ENCODE peak calls at places on chromosome 2, in eight cellular contexts. O is HCT116, H is uterus, P is right atrium auricular region, F is body of pancreas, N is psoas muscle, S is breast epithelium, V is BE2C. K is an unnamed sample.
A peak's percentile ranks its signal among the peaks of the same experiment; 100 is the strongest.

GRCh38 chr2:146239392-146240135 is 1605.3 kb upstream of the ACVR2A start:
- DNase-seq in O (no peak), H (no peak), P (no peak), F (no peak), N (no peak), S (no peak), V (no peak), K (no peak)

GRCh38 chr2:174773191-174773590 is 8.9 kb upstream of the CHRNA1 start:
- DNase-seq in O (no peak), H (no peak), P (no peak), F (no peak), N (no peak), S (no peak), V (no peak), K (no peak)

GRCh38 chr2:130332271-130333073 is 10.2 kb upstream of the IMP4 start:
- DNase-seq in O (peak; percentile 53), H (peak; percentile 82), P (peak; percentile 82), F (peak; percentile 70), N (peak; percentile 78), S (peak; percentile 42), V (peak; percentile 78), K (peak; percentile 21)

GRCh38 chr2:78553866-78554647 is 471.4 kb upstream of the REG3G start:
- DNase-seq in O (no peak), H (no peak), P (no peak), F (no peak), N (no peak), S (no peak), V (peak; percentile 60), K (no peak)

GRCh38 chr2:32484907-32485306 is 128.1 kb downstream of the BIRC6 start:
- DNase-seq in O (peak; percentile 15), H (no peak), P (no peak), F (no peak), N (no peak), S (no peak), V (no peak), K (peak; percentile 58)

GRCh38 chr2:85398426-85399182 is 11.6 kb downstream of the CAPG start:
- DNase-seq in O (no peak), H (no peak), P (no peak), F (peak; percentile 8), N (no peak), S (no peak), V (no peak), K (no peak)

GRCh38 chr2:120318626-120319025 is 27.3 kb upstream of the INHBB start:
- DNase-seq in O (no peak), H (peak; percentile 40), P (peak; percentile 67), F (no peak), N (peak; percentile 51), S (no peak), V (peak; percentile 30), K (no peak)

GRCh38 chr2:23199115-23199918 is 185.7 kb upstream of the KLHL29 start:
- DNase-seq in O (peak; percentile 24), H (no peak), P (no peak), F (no peak), N (no peak), S (no peak), V (peak; percentile 42), K (no peak)

GRCh38 chr2:127671557-127672302 is 3.6 kb downstream of the LIMS2 start:
- DNase-seq in O (no peak), H (no peak), P (peak; percentile 53), F (no peak), N (no peak), S (no peak), V (no peak), K (no peak)

GRCh38 chr2:231463698-231464575 is at the start of gene NCL:
- DNase-seq in O (peak; percentile 54), H (peak; percentile 82), P (no peak), F (peak; percentile 84), N (peak; percentile 87), S (peak; percentile 73), V (peak; percentile 82), K (peak; percentile 85)

GRCh38 chr2:214138779-214139178 is 272.1 kb upstream of the VWC2L start:
- DNase-seq in O (no peak), H (no peak), P (no peak), F (no peak), N (no peak), S (no peak), V (no peak), K (no peak)

GRCh38 chr2:27075219-27075871 is 3.1 kb upstream of the EMILIN1 start:
- DNase-seq in O (no peak), H (peak; percentile 46), P (no peak), F (no peak), N (peak; percentile 36), S (no peak), V (peak; percentile 85), K (no peak)

GRCh38 chr2:99552529-99552928 is 62.7 kb upstream of the REV1 start:
- DNase-seq in O (no peak), H (no peak), P (no peak), F (peak; percentile 47), N (no peak), S (no peak), V (no peak), K (no peak)

GRCh38 chr2:102142829-102143449 is 393 bp downstream of the IL1R1 start:
- DNase-seq in O (no peak), H (peak; percentile 38), P (no peak), F (no peak), N (no peak), S (no peak), V (no peak), K (no peak)

GRCh38 chr2:33730801-33731200 is 131.7 kb upstream of the FAM98A start:
- DNase-seq in O (no peak), H (no peak), P (no peak), F (no peak), N (no peak), S (no peak), V (no peak), K (no peak)

DNA sequence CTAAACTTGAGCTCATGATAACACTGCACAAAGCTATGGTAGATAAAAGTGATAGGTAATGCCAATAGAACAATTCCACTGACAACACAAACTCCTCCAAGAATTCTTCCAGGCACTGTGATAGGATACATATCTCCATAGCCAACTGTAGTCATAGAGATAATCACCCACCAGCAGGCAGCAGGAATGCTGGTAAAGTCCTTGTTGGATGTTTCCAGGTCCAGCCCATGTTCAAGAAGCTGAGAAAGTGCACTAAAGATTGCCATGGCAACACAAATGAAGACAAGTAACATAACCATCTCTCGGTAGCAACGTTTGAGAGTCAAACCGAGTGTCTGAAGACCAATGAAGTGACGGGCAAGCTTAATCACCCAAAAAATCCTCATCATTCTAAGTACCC is 49.8 kb downstream of the KCNG3 start:
- DNase-seq in O (no peak), H (no peak), P (no peak), F (no peak), N (no peak), S (no peak), V (no peak), K (no peak)
- TF ChIP-seq CTCF in O (no peak), H (no peak), P (no peak), F (no peak), N (no peak), S (no peak), V (no peak), K (no peak)

GRCh38 chr2:241263061-241263460 is 52.4 kb downstream of the HDLBP start:
- DNase-seq in O (no peak), H (peak; percentile 2), P (peak; percentile 40), F (no peak), N (no peak), S (no peak), V (no peak), K (no peak)
- H3K36me3 ChIP-seq in O (peaks cover 68% of the 10 kb centered on the region), H (no peaks in the 10 kb centered on the region), P (peaks cover 99% of the 10 kb centered on the region), F (peaks cover 47% of the 10 kb centered on the region), N (peaks cover 99% of the 10 kb centered on the region), S (peaks cover 5% of the 10 kb centered on the region), V (peaks cover 83% of the 10 kb centered on the region), K (peaks cover 7% of the 10 kb centered on the region)

DNA sequence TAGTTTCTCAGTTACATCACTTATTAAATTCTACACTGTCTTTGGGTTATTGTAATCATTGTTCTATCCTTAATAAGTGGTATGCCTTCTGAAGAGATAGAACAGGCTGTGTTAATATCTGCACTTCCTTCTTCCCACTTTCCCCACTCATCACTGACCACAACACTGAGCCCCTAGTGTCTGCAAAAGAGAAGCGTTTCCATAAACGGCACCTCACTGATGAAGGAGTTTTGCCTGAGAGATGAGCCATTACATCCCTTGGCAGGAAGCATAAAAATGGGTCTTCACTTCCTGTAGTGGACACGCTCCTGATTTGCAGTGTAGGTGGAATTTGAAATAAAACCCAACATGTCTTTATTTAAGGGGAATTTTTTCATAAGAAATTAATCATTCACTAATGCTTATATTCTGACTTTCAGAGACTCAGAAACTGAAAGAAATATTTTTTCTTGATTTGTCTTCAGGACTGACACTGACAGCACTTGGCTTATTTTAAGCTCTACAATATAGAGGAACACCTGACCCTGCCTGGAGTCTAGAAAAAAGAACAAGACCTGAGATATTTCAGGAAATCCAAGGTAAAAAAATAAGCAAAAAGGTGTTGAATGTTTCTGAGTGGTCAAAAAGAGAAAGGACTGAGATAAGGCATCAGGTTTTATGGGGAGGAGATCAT is 275.3 kb downstream of the RAD51AP2 start:
- DNase-seq in O (no peak), H (no peak), P (no peak), F (no peak), N (no peak), S (no peak), V (no peak), K (no peak)
- TF ChIP-seq CTCF in O (no peak), H (no peak), P (no peak), F (no peak), N (no peak), S (no peak), V (no peak), K (no peak)

GRCh38 chr2:177261115-177261779 is 3.3 kb downstream of the NFE2L2 start:
- DNase-seq in O (no peak), H (no peak), P (no peak), F (no peak), N (no peak), S (no peak), V (no peak), K (no peak)

GRCh38 chr2:177263451-177264208 is 897 bp downstream of the NFE2L2 start:
- DNase-seq in O (peak; percentile 94), H (peak; percentile 99), P (peak; percentile 99), F (peak; percentile 98), N (peak; percentile 100), S (peak; percentile 98), V (peak; percentile 93), K (peak; percentile 73)

GRCh38 chr2:177260398-177260797 is 4.1 kb downstream of the NFE2L2 start:
- DNase-seq in O (no peak), H (no peak), P (no peak), F (no peak), N (no peak), S (no peak), V (no peak), K (no peak)

GRCh38 chr2:177262958-177263450 is 1.5 kb downstream of the NFE2L2 start:
- DNase-seq in O (no peak), H (no peak), P (no peak), F (no peak), N (no peak), S (no peak), V (no peak), K (no peak)

DNA sequence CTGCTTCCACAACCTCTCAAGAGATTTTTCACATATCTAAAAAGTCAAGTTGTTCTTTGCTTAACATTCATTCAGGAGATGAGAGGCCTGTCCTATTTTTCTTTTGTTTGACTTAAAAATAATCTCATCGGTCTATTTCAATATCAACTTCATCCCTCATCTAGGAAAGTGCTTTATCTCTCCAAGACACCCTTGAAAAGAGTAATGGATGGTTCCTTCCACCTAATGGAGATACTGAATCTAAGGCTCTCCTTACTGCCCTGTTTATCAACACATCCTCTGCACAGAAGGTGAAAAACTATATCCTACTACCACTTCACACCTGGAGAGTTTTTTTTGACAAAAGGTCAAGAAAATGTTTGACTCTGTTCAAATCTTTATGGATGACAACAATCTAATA is 2.4 kb downstream of the NFE2L2 start:
- DNase-seq in O (no peak), H (no peak), P (no peak), F (no peak), N (no peak), S (no peak), V (no peak), K (no peak)
- H3K36me3 ChIP-seq in O (no peaks in the 10 kb centered on the region), H (no peaks in the 10 kb centered on the region), P (no peaks in the 10 kb centered on the region), F (no peaks in the 10 kb centered on the region), N (no peaks in the 10 kb centered on the region), S (no peaks in the 10 kb centered on the region), V (no peaks in the 10 kb centered on the region), K (no peaks in the 10 kb centered on the region)

K was measured in kidney epithelial cell.